ENCODE peak calls at places on chromosomes 13 and 19, in eight cellular contexts. V is thoracic aorta, J is tibial nerve, N is left lung, X is kidney, D is progenitor cell of endocrine pancreas, U is WTC11, I is bronchial epithelial cell. T is an unnamed sample.

GRCh38 chr13:50071399-50071798 is 56.2 kb downstream of the KCNRG start:
- DNase-seq in J (no peak), N (no peak), V (no peak), D (no peak), I (peak; percentile 27), U (no peak), X (no peak), T (no peak)

GRCh38 chr13:75186384-75186783 is 295.6 kb downstream of the TBC1D4 start:
- DNase-seq in N (no peak), X (no peak), U (no peak), D (no peak), I (no peak), V (no peak), J (no peak), T (no peak)

GRCh38 chr19:1119475-1120217 is 15.9 kb downstream of the GPX4 start:
- DNase-seq in V (no peak), D (no peak), J (no peak), N (no peak), U (no peak), X (peak; percentile 77), I (no peak), T (no peak)

GRCh38 chr13:55497486-55497885 is 1643.2 kb upstream of the PRR20A start:
- DNase-seq in N (no peak), I (no peak), J (no peak), V (no peak), X (no peak), U (no peak), D (no peak), T (no peak)

GRCh38 chr19:1387684-1388636 is 4.3 kb downstream of the NDUFS7 start:
- DNase-seq in I (no peak), X (peak; percentile 72), N (no peak), V (no peak), J (no peak), U (no peak), D (no peak), T (no peak)

GRCh38 chr13:99164226-99164625 is 36.4 kb upstream of the UBAC2 start:
- DNase-seq in N (no peak), J (no peak), V (no peak), I (no peak), D (no peak), X (no peak), U (no peak), T (no peak)

GRCh38 chr13:19890030-19890429 is 26.6 kb upstream of the ZMYM5 start:
- DNase-seq in U (no peak), D (no peak), J (no peak), I (no peak), X (no peak), V (no peak), N (no peak), T (no peak)

GRCh38 chr19:14116918-14117578 is 514 bp downstream of the PRKACA start:
- DNase-seq in U (peak; percentile 32), V (no peak), J (no peak), I (no peak), X (peak; percentile 88), N (peak; percentile 56), D (peak; percentile 28), T (no peak)

GRCh38 chr13:108922108-108922507 is 292.7 kb downstream of the MYO16 start:
- DNase-seq in I (no peak), U (no peak), V (no peak), J (no peak), D (no peak), N (no peak), X (no peak), T (no peak)

GRCh38 chr13:30276178-30276577 is 31.2 kb downstream of the KATNAL1 start:
- DNase-seq in V (no peak), U (no peak), D (no peak), I (no peak), J (no peak), N (no peak), X (no peak), T (no peak)

GRCh38 chr13:20128459-20128927 is 32.4 kb downstream of the GJA3 start:
- DNase-seq in I (no peak), V (no peak), D (peak; percentile 21), X (no peak), N (no peak), U (peak; percentile 41), J (no peak), T (no peak)

GRCh38 chr13:106143392-106143791 is 392.1 kb downstream of the EFNB2 start:
- DNase-seq in U (no peak), D (no peak), V (no peak), J (no peak), I (peak; percentile 37), N (no peak), X (no peak), T (no peak)

GRCh38 chr13:40993119-40993518 is 26.0 kb downstream of the ELF1 start:
- DNase-seq in U (peak; percentile 18), J (no peak), V (no peak), N (no peak), I (no peak), X (no peak), D (no peak), T (no peak)

GRCh38 chr13:28313579-28313978 is 175.2 kb downstream of the PAN3 start:
- DNase-seq in X (no peak), D (no peak), N (no peak), U (peak; percentile 36), J (no peak), V (no peak), I (no peak), T (no peak)

GRCh38 chr13:111586291-111586690 is 265.8 kb downstream of the TEX29 start:
- DNase-seq in D (no peak), V (no peak), J (no peak), U (no peak), N (no peak), X (peak; percentile 47), I (no peak), T (no peak)

GRCh38 chr13:59494560-59494970 is 669.2 kb downstream of the DIAPH3 start:
- DNase-seq in V (no peak), X (no peak), I (no peak), U (no peak), J (peak; percentile 40), N (no peak), D (no peak), T (no peak)

GRCh38 chr13:80029170-80029569 is 311.8 kb downstream of the SPRY2 start:
- DNase-seq in D (no peak), V (no peak), J (no peak), U (no peak), I (no peak), X (no peak), N (no peak), T (no peak)

GRCh38 chr13:27194895-27195764 is 23.5 kb upstream of the USP12 start:
- DNase-seq in X (no peak), V (no peak), N (no peak), D (no peak), J (no peak), I (peak; percentile 95), U (no peak), T (no peak)

GRCh38 chr19:47315125-47315821 is 5.6 kb downstream of the C5AR1 start:
- DNase-seq in V (peak; percentile 45), D (no peak), X (no peak), U (no peak), J (peak; percentile 65), I (peak; percentile 97), N (peak; percentile 91), T (no peak)

GRCh38 chr19:1933942-1934341 is 7.0 kb upstream of the CSNK1G2 start:
- DNase-seq in J (no peak), D (no peak), U (no peak), X (no peak), V (no peak), N (no peak), I (no peak), T (no peak)

GRCh38 chr19:56125806-56126590 is 4.9 kb upstream of the ZNF787 start:
- DNase-seq in J (no peak), V (no peak), I (no peak), X (no peak), U (no peak), D (no peak), N (no peak), T (no peak)

DNA sequence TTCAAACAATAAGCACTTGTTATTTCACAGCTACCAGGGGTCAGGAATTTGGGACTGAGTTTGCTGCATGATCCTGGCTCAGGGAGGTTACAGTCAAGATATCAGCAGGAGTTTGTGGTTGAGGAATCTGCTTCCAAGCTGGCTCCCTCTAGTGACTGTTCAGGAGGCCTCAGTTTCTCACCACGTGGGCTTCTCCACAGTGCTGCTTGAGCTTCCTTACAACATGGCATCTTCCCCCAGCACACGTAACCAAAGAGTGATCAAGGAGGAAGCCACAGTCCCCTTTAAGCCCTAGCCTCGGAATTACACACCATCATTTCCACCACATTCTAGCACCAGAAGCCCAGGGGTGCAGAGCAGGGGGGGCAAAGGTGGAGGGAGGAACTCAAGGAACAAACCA is 28.8 kb downstream of the CELF5 start:
- DNase-seq in V (no peak), I (no peak), J (no peak), N (no peak), D (no peak), U (no peak), X (no peak), T (no peak)
- TF ChIP-seq CTCF in V (no peak), I (no peak), J (no peak), N (no peak), D (no peak), U (no peak), X (no peak), T (no peak)

GRCh38 chr19:10687518-10688288 is 13.5 kb upstream of the QTRT1 start:
- DNase-seq in N (no peak), U (no peak), X (no peak), I (no peak), V (no peak), J (no peak), D (no peak), T (no peak)
- TF ChIP-seq CTCF in N (no peak), U (no peak), X (no peak), I (no peak), V (no peak), J (no peak), D (no peak), T (no peak)

GRCh38 chr19:50024719-50025021 is 502 bp downstream of the VRK3 start:
- DNase-seq in U (no peak), V (no peak), X (no peak), I (no peak), J (no peak), N (no peak), D (no peak), T (no peak)

GRCh38 chr19:50022823-50023222 is 2.3 kb downstream of the VRK3 start:
- DNase-seq in U (no peak), X (no peak), D (no peak), V (no peak), N (no peak), I (no peak), J (no peak), T (no peak)

GRCh38 chr19:50025794-50026549 is at the start of gene ZNF473:
- DNase-seq in V (peak; percentile 78), X (peak; percentile 98), U (peak; percentile 91), I (no peak), D (peak; percentile 73), N (peak; percentile 96), J (peak; percentile 92), T (peak; percentile 80)

GRCh38 chr19:50026550-50026906 is 723 bp downstream of the ZNF473 start:
- DNase-seq in J (no peak), D (no peak), N (no peak), X (no peak), U (no peak), I (no peak), V (no peak), T (no peak)

GRCh38 chr19:50025022-50025793 is at the start of gene VRK3:
- DNase-seq in I (peak; percentile 99), U (peak; percentile 99), V (peak; percentile 97), J (peak; percentile 98), N (peak; percentile 99), D (peak; percentile 98), X (peak; percentile 100), T (peak; percentile 96)
- TF ChIP-seq CTCF in I (peak; percentile 9), U (no peak), V (no peak), J (no peak), N (no peak), D (peak; percentile 12), X (no peak), T (no peak)

GRCh38 chr13:52026246-52026626 is 1.7 kb downstream of the UTP14C start:
- DNase-seq in V (no peak), J (no peak), D (no peak), I (no peak), N (no peak), U (no peak), X (no peak), T (no peak)
- TF ChIP-seq CTCF in V (no peak), J (no peak), D (no peak), I (no peak), N (no peak), U (no peak), X (no peak), T (no peak)